ENCODE peak calls at places on chromosomes 1 and 21, in four cellular contexts. R, L, U and Q are unnamed samples.

GRCh38 chr1:242784807-242785206 is 260.3 kb upstream of the PLD5 start:
- DNase-seq in U (no peak), L (peak), R (no peak), Q (no peak)

GRCh38 chr1:117967472-117967871 is 37.9 kb downstream of the WDR3 start:
- DNase-seq in R (peak), U (no peak), L (peak), Q (no peak)

GRCh38 chr1:1421147-1421906 is at the start of gene ANKRD65:
- DNase-seq in L (no peak), R (no peak), U (no peak), Q (no peak)

GRCh38 chr1:204974326-204974725 is 68.7 kb upstream of the CNTN2 start:
- DNase-seq in R (no peak), L (no peak), U (no peak), Q (no peak)

GRCh38 chr1:29758764-29759499 is 522.6 kb downstream of the PTPRU start:
- DNase-seq in U (no peak), L (no peak), R (no peak), Q (no peak)

GRCh38 chr1:240044620-240045019 is 47.1 kb upstream of the FMN2 start:
- DNase-seq in U (no peak), L (peak), R (peak), Q (no peak)

GRCh38 chr1:76541618-76542017 is 325.7 kb upstream of the ST6GALNAC5 start:
- DNase-seq in R (peak), L (no peak), U (no peak), Q (no peak)

GRCh38 chr1:23196627-23197328 is 20.5 kb downstream of the HTR1D start:
- DNase-seq in R (peak), L (peak), U (no peak), Q (no peak)

GRCh38 chr1:158087320-158087927 is 93.3 kb upstream of the CD1D start:
- DNase-seq in U (no peak), L (peak), R (peak), Q (peak)

GRCh38 chr1:19177811-19178210 is 32.3 kb downstream of the UBR4 start:
- DNase-seq in L (no peak), U (no peak), R (no peak), Q (no peak)

GRCh38 chr1:81407463-81407862 is 393.3 kb upstream of the ADGRL2 start:
- DNase-seq in L (no peak), U (no peak), R (peak), Q (no peak)

GRCh38 chr1:110787328-110788071 is 85.4 kb upstream of the CD53 start:
- DNase-seq in U (no peak), R (no peak), L (no peak), Q (peak)

GRCh38 chr1:108560430-108561144 is 687 bp downstream of the EEIG2 start:
- DNase-seq in R (peak), L (peak), U (no peak), Q (no peak)

GRCh38 chr1:15038232-15039016 is 115.1 kb upstream of the TMEM51 start:
- DNase-seq in R (peak), U (no peak), L (no peak), Q (no peak)

GRCh38 chr1:43492816-43493215 is 37.9 kb upstream of the PTPRF start:
- DNase-seq in L (peak), U (no peak), R (peak), Q (no peak)

GRCh38 chr1:64240209-64240608 is 36.8 kb downstream of the UBE2U start:
- DNase-seq in L (peak), R (peak), U (no peak), Q (no peak)

GRCh38 chr1:220045356-220046051 is 801 bp downstream of the EPRS1 start:
- DNase-seq in L (peak), R (peak), U (no peak), Q (no peak)

GRCh38 chr1:40630488-40631223 is 34.8 kb downstream of the RIMS3 start:
- DNase-seq in R (peak), L (peak), U (no peak), Q (no peak)

GRCh38 chr1:19643602-19644419 is at the start of gene NBL1:
- DNase-seq in U (peak), L (peak), R (peak), Q (peak)

GRCh38 chr21:35811115-35811806 is 249.1 kb downstream of the SETD4 start:
- DNase-seq in U (no peak), R (no peak), L (no peak), Q (no peak)

GRCh38 chr1:66251521-66251920 is 282.4 kb upstream of the SGIP1 start:
- DNase-seq in L (no peak), R (no peak), U (no peak), Q (no peak)

GRCh38 chr1:44696789-44697188 is 22.3 kb downstream of the ARMH1 start:
- DNase-seq in L (no peak), U (no peak), R (no peak), Q (peak)

GRCh38 chr1:30887485-30888315 is 20.9 kb downstream of the SDC3 start:
- DNase-seq in L (peak), U (no peak), R (peak), Q (no peak)

GRCh38 chr1:2912424-2912823 is 108.8 kb upstream of the ACTRT2 start:
- DNase-seq in R (no peak), U (no peak), L (no peak), Q (no peak)

GRCh38 chr1:235822685-235823084 is 44.0 kb downstream of the LYST start:
- DNase-seq in L (peak), U (no peak), R (peak), Q (no peak)

GRCh38 chr1:168488153-168488552 is 55.6 kb downstream of the XCL2 start:
- DNase-seq in R (peak), U (no peak), L (peak), Q (no peak)

GRCh38 chr1:224592636-224593579 is 23.2 kb upstream of the CNIH3 start:
- DNase-seq in L (peak), R (peak), U (no peak), Q (no peak)

GRCh38 chr1:222930097-222930496 is 115.3 kb downstream of the DISP1 start:
- DNase-seq in U (no peak), L (no peak), R (no peak), Q (no peak)

GRCh38 chr1:26541816-26542711 is 12.5 kb downstream of the RPS6KA1 start:
- DNase-seq in U (peak), R (peak), L (peak), Q (peak)

GRCh38 chr1:236556606-236557005 is 32.8 kb downstream of the LGALS8 start:
- DNase-seq in U (no peak), L (no peak), R (no peak), Q (no peak)

GRCh38 chr1:203630697-203631096 is 4.1 kb downstream of the ATP2B4 start:
- DNase-seq in L (no peak), U (no peak), R (peak), Q (no peak)

GRCh38 chr21:20802201-20802600 is 196.0 kb upstream of the NCAM2 start:
- DNase-seq in L (no peak), U (no peak), R (no peak), Q (no peak)

GRCh38 chr1:31750858-31751638 is 13.1 kb downstream of the ADGRB2 start:
- DNase-seq in R (peak), L (peak), U (no peak), Q (no peak)

GRCh38 chr1:169113613-169114119 is 7.2 kb downstream of the ATP1B1 start:
- DNase-seq in R (peak), U (no peak), L (peak), Q (no peak)